ENCODE peak calls at places on chromosomes 3 and 15, in eight cellular contexts. Z, Q, H, I, L, R, K and W are unnamed samples.

GRCh38 chr3:68919000-68919399 is 13.3 kb downstream of the TAFA4 start:
- DNase-seq in Z (no peak), Q (no peak), H (no peak), I (peak; percentile 3), L (peak; percentile 52), R (peak; percentile 34), K (no peak), W (no peak)

GRCh38 chr3:130658666-130659065 is 88.0 kb downstream of the PIK3R4 start:
- DNase-seq in Z (no peak), Q (no peak), H (no peak), I (peak; percentile 64), L (no peak), R (peak; percentile 24), K (no peak), W (no peak)

GRCh38 chr15:85473455-85473854 is 93.1 kb downstream of the AKAP13 start:
- DNase-seq in Z (no peak), Q (no peak), H (no peak), I (peak; percentile 70), L (no peak), R (peak; percentile 58), K (no peak), W (no peak)

GRCh38 chr15:77617507-77618285 is 15.0 kb downstream of the LINGO1 start:
- DNase-seq in Z (no peak), Q (no peak), H (no peak), I (no peak), L (peak; percentile 55), R (no peak), K (no peak), W (no peak)

GRCh38 chr15:67010898-67011619 is 54.3 kb upstream of the SMAD3 start:
- DNase-seq in Z (peak; percentile 48), Q (no peak), H (no peak), I (peak; percentile 25), L (peak; percentile 55), R (no peak), K (no peak), W (no peak)

GRCh38 chr3:14452676-14453367 is 50.4 kb downstream of the SLC6A6 start:
- DNase-seq in Z (peak; percentile 93), Q (peak; percentile 72), H (peak; percentile 83), I (peak; percentile 98), L (no peak), R (peak; percentile 99), K (no peak), W (no peak)

GRCh38 chr15:23566070-23567050 is 886 bp downstream of the MKRN3 start:
- DNase-seq in Z (no peak), Q (no peak), H (no peak), I (peak; percentile 42), L (no peak), R (no peak), K (no peak), W (no peak)

GRCh38 chr3:126968995-126969385 is 13.9 kb upstream of the PLXNA1 start:
- DNase-seq in Z (no peak), Q (no peak), H (no peak), I (no peak), L (no peak), R (no peak), K (no peak), W (no peak)

GRCh38 chr3:63918321-63918720 is 6.1 kb upstream of the SCAANT1 start:
- DNase-seq in Z (no peak), Q (no peak), H (no peak), I (no peak), L (no peak), R (peak; percentile 52), K (no peak), W (no peak)

GRCh38 chr3:122893754-122894668 is 99.1 kb downstream of the SLC49A4 start:
- DNase-seq in Z (no peak), Q (peak; percentile 53), H (no peak), I (no peak), L (peak; percentile 47), R (no peak), K (no peak), W (no peak)

GRCh38 chr15:44861917-44862316 is 94.6 kb upstream of the TERB2 start:
- DNase-seq in Z (no peak), Q (no peak), H (no peak), I (no peak), L (no peak), R (no peak), K (no peak), W (no peak)

GRCh38 chr3:197534348-197534725 is 21.4 kb downstream of the BDH1 start:
- DNase-seq in Z (no peak), Q (peak; percentile 32), H (no peak), I (no peak), L (no peak), R (peak; percentile 68), K (no peak), W (no peak)

GRCh38 chr3:82815417-82816058 is 1054.1 kb upstream of the GBE1 start:
- DNase-seq in Z (no peak), Q (no peak), H (no peak), I (no peak), L (no peak), R (no peak), K (no peak), W (no peak)

GRCh38 chr15:62316413-62317060 is 151.5 kb upstream of the C2CD4B start:
- DNase-seq in Z (no peak), Q (no peak), H (no peak), I (no peak), L (no peak), R (no peak), K (no peak), W (no peak)
- TF ChIP-seq CTCF in Z (no peak), Q (no peak), H (no peak), I (no peak), L (no peak), R (no peak), K (no peak), W (no peak)

DNA sequence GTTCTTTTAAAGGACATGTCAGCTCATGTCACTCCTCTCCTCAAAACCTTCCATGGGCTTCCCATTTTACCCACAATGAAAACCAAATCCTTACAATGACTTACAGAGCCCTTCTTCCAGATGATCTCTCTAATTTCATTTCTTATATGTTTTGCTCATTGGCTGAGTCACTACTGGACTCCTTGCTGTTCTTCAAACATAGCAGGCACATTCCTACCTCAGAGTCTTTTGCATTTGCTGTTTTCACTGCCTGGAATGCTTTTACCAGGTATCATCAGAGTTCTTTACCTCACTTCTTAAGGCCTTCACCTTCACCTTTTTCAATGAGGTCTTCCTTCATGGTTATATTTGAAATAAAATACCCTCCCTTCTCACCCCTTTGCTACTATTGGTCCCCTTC is 57.3 kb downstream of the NECTIN3 start:
- DNase-seq in Z (no peak), Q (no peak), H (no peak), I (peak; percentile 16), L (no peak), R (no peak), K (no peak), W (no peak)
- TF ChIP-seq CTCF in Z (no peak), Q (no peak), H (no peak), I (no peak), L (no peak), R (no peak), K (no peak), W (no peak)

GRCh38 chr15:83066761-83067637 is at the start of gene BTBD1:
- DNase-seq in Z (peak; percentile 96), Q (peak; percentile 97), H (peak; percentile 90), I (peak; percentile 94), L (peak; percentile 90), R (peak; percentile 97), K (peak; percentile 84), W (peak; percentile 86)
- TF ChIP-seq CTCF in Z (no peak), Q (no peak), H (no peak), I (no peak), L (peak; percentile 28), R (no peak), K (no peak), W (no peak)

GRCh38 chr3:159828542-159828943 is 160.1 kb upstream of the IL12A start:
- DNase-seq in Z (no peak), Q (peak; percentile 50), H (no peak), I (no peak), L (no peak), R (peak; percentile 78), K (no peak), W (no peak)
- TF ChIP-seq CTCF in Z (peak; percentile 72), Q (peak; percentile 53), H (peak; percentile 39), I (peak; percentile 51), L (peak; percentile 67), R (peak; percentile 36), K (peak; percentile 68), W (peak; percentile 80)

GRCh38 chr3:167394003-167394402 is 13.9 kb upstream of the ZBBX start:
- DNase-seq in Z (no peak), Q (no peak), H (no peak), I (no peak), L (no peak), R (no peak), K (no peak), W (no peak)
- TF ChIP-seq CTCF in Z (no peak), Q (no peak), H (no peak), I (no peak), L (peak; percentile 27), R (no peak), K (no peak), W (peak; percentile 39)

GRCh38 chr3:37229740-37230139 is 55.4 kb upstream of the LRRFIP2 start:
- DNase-seq in Z (no peak), Q (no peak), H (no peak), I (no peak), L (no peak), R (no peak), K (no peak), W (no peak)
- TF ChIP-seq CTCF in Z (no peak), Q (no peak), H (no peak), I (no peak), L (no peak), R (no peak), K (no peak), W (no peak)

GRCh38 chr3:117016359-117016758 is 306.8 kb downstream of the TUSC7 start:
- DNase-seq in Z (no peak), Q (no peak), H (no peak), I (no peak), L (peak; percentile 42), R (no peak), K (no peak), W (no peak)
- TF ChIP-seq CTCF in Z (peak; percentile 34), Q (no peak), H (no peak), I (no peak), L (peak; percentile 45), R (no peak), K (no peak), W (no peak)

GRCh38 chr3:129343643-129344360 is 65.1 kb downstream of the HMCES start:
- DNase-seq in Z (no peak), Q (no peak), H (no peak), I (no peak), L (peak; percentile 77), R (peak; percentile 29), K (no peak), W (no peak)
- TF ChIP-seq CTCF in Z (no peak), Q (peak; percentile 40), H (peak; percentile 47), I (peak; percentile 28), L (peak; percentile 75), R (peak; percentile 50), K (peak; percentile 66), W (peak; percentile 54)

GRCh38 chr3:169390741-169391300 is 272.7 kb downstream of the MECOM start:
- DNase-seq in Z (no peak), Q (no peak), H (no peak), I (peak; percentile 22), L (no peak), R (peak; percentile 28), K (no peak), W (no peak)
- TF ChIP-seq CTCF in Z (peak; percentile 51), Q (no peak), H (peak; percentile 36), I (no peak), L (no peak), R (peak; percentile 12), K (no peak), W (no peak)